ENCODE peak calls at places on chromosomes 16 and 17, in six cellular contexts. Z, X, V, G, S and K are unnamed samples.

GRCh38 chr17:36728030-36728991 is 126.9 kb downstream of the MRM1 start:
- DNase-seq in Z (no peak), X (no peak), V (no peak), G (no peak), S (no peak), K (no peak)

GRCh38 chr16:678858-679807 is 1.1 kb upstream of the STUB1 start:
- DNase-seq in Z (peak), X (no peak), V (peak), G (no peak), S (peak), K (peak)

GRCh38 chr16:67933805-67934204 is 2.1 kb upstream of the CTRL start:
- DNase-seq in Z (no peak), X (no peak), V (no peak), G (no peak), S (no peak), K (no peak)

GRCh38 chr17:75771334-75772281 is 6.6 kb upstream of the GALK1 start:
- DNase-seq in Z (no peak), X (no peak), V (peak), G (no peak), S (peak), K (no peak)

GRCh38 chr17:58313815-58314705 is 14.5 kb downstream of the TSPOAP1 start:
- DNase-seq in Z (no peak), X (no peak), V (no peak), G (no peak), S (no peak), K (no peak)

GRCh38 chr17:5179003-5179402 is 12.7 kb downstream of the ZNF594 start:
- DNase-seq in Z (no peak), X (no peak), V (no peak), G (no peak), S (no peak), K (no peak)

GRCh38 chr16:49921791-49922456 is 66.0 kb upstream of the ZNF423 start:
- DNase-seq in Z (peak), X (peak), V (peak), G (peak), S (peak), K (peak)

GRCh38 chr16:84313921-84314320 is 19.2 kb downstream of the WFDC1 start:
- DNase-seq in Z (no peak), X (no peak), V (no peak), G (no peak), S (no peak), K (no peak)

GRCh38 chr16:88301886-88302285 is 80.9 kb upstream of the ZNF469 start:
- DNase-seq in Z (no peak), X (no peak), V (peak), G (no peak), S (no peak), K (peak)

GRCh38 chr17:82600731-82601446 is 47.4 kb downstream of the WDR45B start:
- DNase-seq in Z (no peak), X (no peak), V (no peak), G (no peak), S (no peak), K (no peak)

DNA sequence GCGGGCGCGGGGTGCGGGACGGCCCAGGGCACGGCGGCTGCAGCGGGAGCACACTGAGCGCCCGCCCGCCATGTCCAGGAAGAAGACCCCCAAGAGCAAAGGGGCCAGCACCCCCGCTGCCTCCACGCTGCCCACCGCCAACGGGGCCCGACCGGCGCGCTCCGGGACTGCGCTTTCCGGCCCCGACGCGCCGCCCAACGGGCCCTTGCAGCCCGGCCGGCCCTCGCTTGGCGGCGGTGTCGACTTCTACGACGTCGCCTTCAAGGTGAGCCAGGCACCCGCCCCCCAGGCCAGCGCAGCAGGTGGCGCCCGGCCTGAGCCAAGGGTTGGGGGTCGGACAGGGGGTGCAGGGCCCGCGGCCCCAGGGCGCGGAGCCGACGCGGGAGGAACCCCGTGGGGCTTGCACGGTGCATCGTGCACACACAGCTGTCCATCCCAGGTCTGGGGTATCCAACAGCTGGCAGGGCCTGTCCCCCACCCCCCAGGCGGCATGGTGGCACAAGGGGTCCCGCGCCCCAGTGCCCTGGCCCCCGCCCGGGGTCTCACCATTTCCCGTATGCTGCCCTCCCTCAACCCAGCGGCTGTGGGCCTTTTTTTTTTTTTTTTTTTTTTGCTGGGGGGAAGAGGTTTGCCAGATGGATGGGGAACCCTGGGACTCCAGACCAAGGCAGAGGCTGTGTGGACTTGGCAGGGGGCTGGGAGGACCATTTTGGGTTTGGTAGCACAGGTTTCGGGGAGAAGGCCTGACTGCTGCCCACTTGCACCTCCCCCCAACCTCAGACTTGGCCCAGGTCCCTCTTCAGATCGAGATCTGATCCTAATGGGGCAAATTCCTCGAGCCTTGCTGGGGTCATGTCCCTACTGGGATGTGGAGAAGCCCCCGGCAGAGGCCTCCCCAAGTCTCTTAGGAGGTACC is 547 bp downstream of the RAB26 start:
- DNase-seq in Z (peak), X (no peak), V (no peak), G (no peak), S (peak), K (no peak)
- H3K4me3 ChIP-seq in Z (peak), X (peak), V (peak), G (peak), S (peak), K (peak)

GRCh38 chr16:85687651-85688471 is 893 bp downstream of the GINS2 start:
- DNase-seq in Z (no peak), X (no peak), V (no peak), G (no peak), S (no peak), K (no peak)
- H3K4me3 ChIP-seq in Z (peak), X (peak), V (peak), G (peak), S (peak), K (peak)

GRCh38 chr17:56699186-56699895 is 105.8 kb downstream of the NOG start:
- DNase-seq in Z (peak), X (peak), V (peak), G (peak), S (peak), K (peak)
- H3K4me3 ChIP-seq in Z (peak), X (no peak), V (no peak), G (no peak), S (no peak), K (no peak)

DNA sequence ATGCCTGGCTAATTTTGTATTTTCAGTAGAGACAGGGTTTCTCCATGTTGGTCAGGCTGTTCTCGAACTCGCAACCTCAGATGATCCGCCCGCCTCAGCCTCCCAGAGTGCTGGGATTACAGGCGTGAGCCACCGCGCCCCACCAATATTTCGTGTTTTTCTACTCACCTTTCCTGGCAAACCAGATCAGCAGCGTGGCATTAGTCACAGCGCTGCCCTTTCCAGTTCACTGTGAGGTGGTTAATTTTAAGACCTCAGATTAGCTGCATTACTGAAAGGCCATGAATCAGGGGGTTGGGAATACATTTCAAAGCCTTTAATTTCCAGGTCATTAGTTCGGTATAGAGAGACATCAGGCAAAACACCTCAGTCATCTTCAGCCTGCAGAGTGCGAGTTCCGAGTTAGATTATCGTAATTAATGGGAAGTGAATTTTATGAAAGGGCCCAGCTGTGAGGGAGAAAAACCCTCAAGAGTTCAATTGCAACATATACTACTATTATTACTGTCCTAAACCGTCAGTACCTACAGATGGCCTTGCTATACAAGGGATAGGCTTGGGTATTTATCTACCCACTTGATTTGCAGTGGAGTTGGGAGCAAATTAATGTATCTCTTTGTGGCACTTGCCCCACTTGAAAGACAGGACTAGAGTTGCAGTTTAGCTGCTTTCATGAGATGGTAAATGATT is 2.1 kb upstream of the USP32 start:
- DNase-seq in Z (no peak), X (no peak), V (no peak), G (no peak), S (no peak), K (no peak)
- H3K4me3 ChIP-seq in Z (no peak), X (no peak), V (no peak), G (no peak), S (no peak), K (no peak)

DNA sequence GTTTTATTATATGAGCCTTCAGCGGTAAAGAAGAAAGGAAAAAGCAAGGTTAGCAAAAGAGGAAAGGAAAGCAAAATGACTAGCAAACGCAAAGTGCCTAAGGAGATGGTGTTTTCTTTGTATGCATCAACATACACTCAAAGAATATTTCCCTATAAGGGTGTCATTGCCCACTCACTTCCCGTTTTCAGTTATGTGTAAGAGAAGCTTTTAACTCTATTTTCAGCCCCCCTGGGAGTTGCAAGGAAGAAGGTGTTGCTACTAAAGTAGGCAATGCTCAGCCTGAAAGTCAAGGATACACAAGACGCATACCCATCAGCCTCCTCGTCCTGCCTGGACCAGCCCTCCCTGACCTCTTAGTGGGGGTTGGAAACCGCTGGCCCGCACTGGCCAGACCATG is 267.7 kb upstream of the ZFHX3 start:
- DNase-seq in Z (no peak), X (no peak), V (no peak), G (no peak), S (no peak), K (no peak)
- H3K4me3 ChIP-seq in Z (no peak), X (no peak), V (no peak), G (no peak), S (no peak), K (no peak)